ENCODE peak calls at places on chromosomes 13 and 19, in ten cellular contexts. Q is fibroblast of lung, R is thoracic aorta, M is AG09309, G is BE2C, C is dorsolateral prefrontal cortex, N is pancreas, X is astrocyte of the cerebellum, A is body of pancreas, E is esophagus muscularis mucosa. I is an unnamed sample.

GRCh38 chr19:43769256-43769655 is 11.5 kb downstream of the KCNN4 start:
- DNase-seq in Q (no peak), R (no peak), M (no peak), G (no peak), C (no peak), N (no peak), X (no peak), A (no peak), E (no peak), I (no peak)

GRCh38 chr13:93767917-93768422 is 541.4 kb downstream of the GPC6 start:
- DNase-seq in Q (no peak), R (no peak), M (no peak), G (no peak), C (no peak), N (no peak), X (no peak), A (no peak), E (no peak), I (no peak)

GRCh38 chr13:52879950-52880650 is 31.7 kb upstream of the PCDH8 start:
- DNase-seq in Q (no peak), R (no peak), M (no peak), G (no peak), C (no peak), N (no peak), X (no peak), A (no peak), E (no peak), I (no peak)

GRCh38 chr13:29520671-29521070 is 74.8 kb downstream of the SLC7A1 start:
- DNase-seq in Q (peak; percentile 49), R (no peak), M (peak; percentile 62), G (no peak), C (no peak), N (no peak), X (peak; percentile 78), A (no peak), E (no peak), I (peak; percentile 81)

GRCh38 chr19:33862991-33863390 is 66.3 kb downstream of the KCTD15 start:
- DNase-seq in Q (no peak), R (no peak), M (no peak), G (no peak), C (no peak), N (no peak), X (no peak), A (no peak), E (peak; percentile 78), I (no peak)

GRCh38 chr19:30516586-30516985 is 144.4 kb downstream of the ZNF536 start:
- DNase-seq in Q (no peak), R (no peak), M (no peak), G (no peak), C (no peak), N (no peak), X (no peak), A (no peak), E (no peak), I (no peak)

GRCh38 chr19:4206818-4207484 is 22.4 kb upstream of the EBI3 start:
- DNase-seq in Q (peak; percentile 44), R (no peak), M (no peak), G (no peak), C (no peak), N (no peak), X (no peak), A (no peak), E (no peak), I (no peak)

GRCh38 chr19:51107406-51108065 is 673 bp downstream of the CTU1 start:
- DNase-seq in Q (peak; percentile 16), R (no peak), M (no peak), G (no peak), C (no peak), N (no peak), X (no peak), A (no peak), E (no peak), I (no peak)

DNA sequence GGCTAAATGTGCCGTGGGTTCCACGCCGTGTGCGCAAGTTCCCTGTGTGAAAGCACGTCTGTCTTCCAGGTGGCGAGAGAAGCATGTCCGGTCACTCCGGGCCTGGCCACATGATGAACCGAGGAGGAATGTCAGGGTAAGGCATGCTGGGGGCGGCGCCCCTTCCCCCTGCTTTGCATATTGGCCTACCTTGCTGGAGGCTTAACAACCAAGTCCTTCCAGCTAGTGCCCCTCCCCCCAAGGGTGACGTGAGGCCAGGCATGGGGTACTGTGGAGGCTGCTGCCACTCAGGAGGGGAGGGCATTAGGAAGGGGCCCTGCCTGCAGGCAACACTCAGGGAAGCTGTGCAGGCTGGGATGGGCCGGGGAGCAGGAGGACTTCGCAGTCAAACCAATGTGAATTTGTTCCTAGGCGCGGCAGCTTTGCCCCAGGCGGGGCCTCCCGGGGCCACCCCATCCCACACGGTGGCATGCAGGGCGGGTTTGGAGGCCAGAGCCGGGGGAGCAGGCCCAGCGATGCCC is 12.5 kb downstream of the MICOS13 start:
- DNase-seq in Q (no peak), R (no peak), M (no peak), G (no peak), C (no peak), N (no peak), X (no peak), A (no peak), E (no peak), I (no peak)
- H3K4me3 ChIP-seq in Q (no peak overlapping the region), R (no peak overlapping the region), M (no peak overlapping the region), G (no peak overlapping the region), C (no peak overlapping the region), N (no peak overlapping the region), X (no peak overlapping the region), A (no peak overlapping the region), E (no peak overlapping the region), I (no peak overlapping the region)

GRCh38 chr13:57582032-57582431 is 49.5 kb upstream of the PCDH17 start:
- DNase-seq in Q (no peak), R (no peak), M (no peak), G (no peak), C (no peak), N (no peak), X (no peak), A (no peak), E (no peak), I (no peak)
- TF ChIP-seq CTCF in Q (no peak), R (no peak), M (no peak), G (peak; percentile 50), C (no peak), N (no peak), X (no peak), A (no peak), E (no peak), I (no peak)

GRCh38 chr19:38043649-38044144 is 136.7 kb downstream of the SIPA1L3 start:
- DNase-seq in Q (no peak), R (no peak), M (no peak), G (no peak), C (no peak), N (no peak), X (no peak), A (no peak), E (no peak), I (no peak)

GRCh38 chr19:38042132-38042531 is 135.1 kb downstream of the SIPA1L3 start:
- DNase-seq in Q (no peak), R (no peak), M (no peak), G (no peak), C (no peak), N (no peak), X (no peak), A (no peak), E (no peak), I (no peak)

GRCh38 chr19:38045554-38046253 is 138.7 kb downstream of the SIPA1L3 start:
- DNase-seq in Q (no peak), R (no peak), M (no peak), G (no peak), C (no peak), N (no peak), X (no peak), A (no peak), E (no peak), I (no peak)

GRCh38 chr19:38046254-38047047 is 139.4 kb downstream of the SIPA1L3 start:
- DNase-seq in Q (no peak), R (no peak), M (no peak), G (no peak), C (no peak), N (no peak), X (no peak), A (no peak), E (no peak), I (no peak)

GRCh38 chr19:38044267-38045111 is 137.5 kb downstream of the SIPA1L3 start:
- DNase-seq in Q (no peak), R (no peak), M (no peak), G (no peak), C (no peak), N (no peak), X (no peak), A (no peak), E (no peak), I (no peak)
- H3K4me3 ChIP-seq in Q (no peak overlapping the region), R (no peak overlapping the region), M (no peak overlapping the region), G (no peak overlapping the region), C (no peak overlapping the region), N (no peak overlapping the region), X (no peak overlapping the region), A (no peak overlapping the region), E (no peak overlapping the region), I (no peak overlapping the region)

GRCh38 chr19:46469541-46470185 is 1.7 kb downstream of the PNMA8A start:
- DNase-seq in Q (no peak), R (no peak), M (no peak), G (no peak), C (no peak), N (no peak), X (no peak), A (no peak), E (no peak), I (no peak)

GRCh38 chr19:46472592-46472991 is 1.2 kb upstream of the PNMA8A start:
- DNase-seq in Q (no peak), R (no peak), M (no peak), G (no peak), C (no peak), N (no peak), X (no peak), A (no peak), E (no peak), I (no peak)

GRCh38 chr19:46470376-46470775 is 987 bp downstream of the PNMA8A start:
- DNase-seq in Q (no peak), R (no peak), M (no peak), G (no peak), C (no peak), N (no peak), X (no peak), A (no peak), E (no peak), I (no peak)

GRCh38 chr19:46471778-46472543 is 598 bp upstream of the PNMA8A start:
- DNase-seq in Q (no peak), R (no peak), M (no peak), G (no peak), C (no peak), N (no peak), X (no peak), A (no peak), E (no peak), I (no peak)

DNA sequence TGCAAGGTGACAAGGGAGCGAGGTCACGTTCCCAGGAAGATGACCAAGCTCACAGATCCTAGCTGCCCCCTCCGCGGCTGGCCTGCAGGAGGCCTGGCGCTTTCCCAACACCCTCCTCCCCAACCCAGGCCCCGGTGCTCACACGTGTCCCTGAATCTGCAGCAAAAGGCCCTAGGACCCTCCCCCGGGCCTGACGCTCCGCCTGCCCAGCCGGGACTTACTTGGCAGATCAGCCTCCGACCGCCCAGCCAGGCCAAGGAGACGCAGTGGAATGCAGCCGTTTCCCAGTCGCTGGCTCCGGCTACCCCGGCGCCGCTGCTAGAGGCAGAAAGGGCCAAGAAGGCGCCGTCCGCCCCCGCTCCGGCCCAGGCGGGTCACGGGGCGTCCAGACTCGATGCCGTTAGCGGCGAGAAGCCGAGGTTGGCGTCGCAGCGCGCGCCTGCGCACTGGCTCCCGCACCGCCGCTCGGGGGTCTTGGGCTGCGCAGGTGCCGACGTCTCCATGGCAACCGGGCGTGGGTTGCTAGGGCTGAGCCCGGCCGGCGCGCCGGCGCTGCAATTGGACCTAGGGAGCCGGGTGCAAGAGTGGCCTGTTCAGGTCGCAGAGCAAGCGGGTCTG is at the start of gene PNMA8A:
- DNase-seq in Q (peak; percentile 63), R (peak; percentile 61), M (no peak), G (peak; percentile 88), C (peak; percentile 81), N (peak; percentile 68), X (no peak), A (peak; percentile 66), E (no peak), I (no peak)
- TF ChIP-seq CTCF in Q (no peak), R (peak; percentile 36), M (peak; percentile 1), G (no peak), C (no peak), N (no peak), X (no peak), A (no peak), E (no peak), I (no peak)